ENCODE peak calls at places on chromosome 18, in seven cellular contexts. N is transverse colon; P is coronary artery; F is NCI-H1436; H is CD8-positive, alpha-beta memory T cell; Y is HS-5; L is NCI-H1417. R is an unnamed sample.

GRCh38 chr18:69480460-69480859 is 79.8 kb downstream of the DOK6 start:
- DNase-seq in Y (no peak), L (no peak), N (no peak), F (no peak), H (no peak), P (no peak), R (no peak)

GRCh38 chr18:78730564-78731422 is 248.8 kb upstream of the SALL3 start:
- DNase-seq in N (no peak), F (no peak), H (no peak), P (peak; percentile 33), Y (no peak), L (no peak), R (no peak)

GRCh38 chr18:21109936-21110666 is 1.5 kb downstream of the ROCK1 start:
- DNase-seq in L (no peak), Y (no peak), N (no peak), F (no peak), H (no peak), P (no peak), R (no peak)

GRCh38 chr18:79988079-79988924 is at the start of gene TXNL4A:
- DNase-seq in N (peak; percentile 88), F (peak; percentile 80), Y (peak; percentile 19), L (peak; percentile 82), H (peak; percentile 88), P (peak; percentile 88), R (peak; percentile 85)

GRCh38 chr18:78769502-78770113 is 210.0 kb upstream of the SALL3 start:
- DNase-seq in N (no peak), L (no peak), P (no peak), F (no peak), Y (no peak), H (no peak), R (no peak)

GRCh38 chr18:22848618-22849017 is 84.5 kb upstream of the RBBP8 start:
- DNase-seq in F (no peak), L (no peak), P (no peak), H (no peak), N (no peak), Y (peak; percentile 61), R (no peak)

GRCh38 chr18:49757513-49758262 is 55.6 kb downstream of the ACAA2 start:
- DNase-seq in Y (no peak), F (no peak), H (no peak), P (no peak), N (no peak), L (no peak), R (no peak)

GRCh38 chr18:72652990-72653593 is 109.0 kb upstream of the CBLN2 start:
- DNase-seq in P (no peak), N (peak; percentile 30), H (no peak), L (peak; percentile 3), F (peak; percentile 45), Y (no peak), R (no peak)

GRCh38 chr18:57075716-57076400 is 71.0 kb upstream of the BOD1L2 start:
- DNase-seq in H (no peak), Y (no peak), F (no peak), L (no peak), P (no peak), N (no peak), R (no peak)

GRCh38 chr18:23133860-23134779 is 1.2 kb upstream of the CABLES1 start:
- DNase-seq in H (no peak), Y (no peak), N (peak; percentile 69), L (peak; percentile 87), F (peak; percentile 81), P (no peak), R (no peak)

GRCh38 chr18:9838144-9838877 is 47.5 kb upstream of the TXNDC2 start:
- DNase-seq in N (no peak), Y (no peak), F (no peak), P (no peak), H (no peak), L (peak; percentile 40), R (no peak)

GRCh38 chr18:53544926-53545325 is 679.5 kb downstream of the MBD2 start:
- DNase-seq in P (no peak), L (peak; percentile 0), F (no peak), H (no peak), N (no peak), Y (no peak), R (no peak)

GRCh38 chr18:79961527-79962291 is 2.7 kb upstream of the HSBP1L1 start:
- DNase-seq in L (peak; percentile 4), Y (no peak), N (no peak), H (no peak), F (no peak), P (no peak), R (no peak)

GRCh38 chr18:3281456-3282400 is 19.8 kb downstream of the MYL12B start:
- DNase-seq in F (peak; percentile 70), H (no peak), P (no peak), N (no peak), L (peak; percentile 88), Y (peak; percentile 70), R (no peak)

GRCh38 chr18:78790511-78790910 is 189.1 kb upstream of the SALL3 start:
- DNase-seq in F (no peak), N (no peak), H (no peak), L (no peak), P (no peak), Y (no peak), R (no peak)

GRCh38 chr18:27652480-27653121 is 467.5 kb upstream of the CHST9 start:
- DNase-seq in Y (no peak), P (no peak), F (no peak), N (no peak), H (no peak), L (no peak), R (no peak)

GRCh38 chr18:12066910-12067511 is 26.6 kb upstream of the ANKRD62 start:
- DNase-seq in L (no peak), P (no peak), Y (no peak), H (no peak), F (no peak), N (no peak), R (no peak)

GRCh38 chr18:44876024-44876423 is 195.3 kb downstream of the SETBP1 start:
- DNase-seq in Y (no peak), F (no peak), L (no peak), H (no peak), N (no peak), P (no peak), R (no peak)

GRCh38 chr18:21916594-21916993 is 176.0 kb downstream of the MIB1 start:
- DNase-seq in Y (no peak), N (no peak), P (no peak), F (no peak), H (no peak), L (no peak), R (no peak)

GRCh38 chr18:33906046-33906445 is 318.7 kb downstream of the NOL4 start:
- DNase-seq in N (no peak), F (no peak), L (no peak), Y (no peak), P (no peak), H (no peak), R (no peak)

GRCh38 chr18:79642626-79643025 is 37.0 kb upstream of the CTDP1 start:
- DNase-seq in P (no peak), Y (no peak), L (no peak), H (no peak), N (no peak), F (no peak), R (no peak)

GRCh38 chr18:63161032-63161727 is 158.4 kb downstream of the BCL2 start:
- DNase-seq in Y (no peak), F (no peak), L (no peak), P (no peak), H (peak; percentile 74), N (no peak), R (no peak)

GRCh38 chr18:34493099-34493544 is 217.0 kb upstream of the DTNA start:
- DNase-seq in N (peak; percentile 40), F (peak; percentile 65), P (peak; percentile 87), H (no peak), L (peak; percentile 75), Y (peak; percentile 38), R (peak; percentile 76)

GRCh38 chr18:32093106-32093511 is 1.4 kb downstream of the RNF138 start:
- DNase-seq in L (peak; percentile 55), F (peak; percentile 8), H (peak; percentile 57), Y (no peak), P (peak; percentile 79), N (peak; percentile 61), R (peak; percentile 72)

GRCh38 chr18:22207022-22207758 is 37.8 kb downstream of the GATA6 start:
- DNase-seq in Y (no peak), F (no peak), P (no peak), N (no peak), H (no peak), L (no peak), R (no peak)

GRCh38 chr18:48412339-48412929 is 3.3 kb upstream of the ZBTB7C start:
- DNase-seq in P (no peak), N (peak; percentile 19), L (peak; percentile 25), Y (no peak), H (no peak), F (peak; percentile 23), R (no peak)

GRCh38 chr18:44599409-44599808 is 81.3 kb upstream of the SETBP1 start:
- DNase-seq in N (no peak), H (no peak), P (no peak), L (no peak), F (no peak), Y (no peak), R (no peak)

GRCh38 chr18:2223859-2224258 is 347.4 kb downstream of the METTL4 start:
- DNase-seq in L (peak; percentile 3), F (no peak), N (no peak), P (no peak), H (no peak), Y (no peak), R (no peak)

GRCh38 chr18:66632771-66633170 is 28.9 kb upstream of the CDH19 start:
- DNase-seq in Y (peak; percentile 18), N (no peak), L (no peak), P (no peak), H (no peak), F (no peak), R (no peak)

GRCh38 chr18:6236258-6236657 is 178.5 kb downstream of the L3MBTL4 start:
- DNase-seq in N (no peak), P (no peak), H (no peak), F (no peak), L (no peak), Y (no peak), R (no peak)

GRCh38 chr18:55179460-55180195 is 220.4 kb upstream of the CCDC68 start:
- DNase-seq in F (no peak), Y (no peak), P (no peak), H (no peak), N (no peak), L (no peak), R (no peak)

GRCh38 chr18:50203801-50204604 is 9.1 kb upstream of the MYO5B start:
- DNase-seq in F (peak; percentile 69), Y (no peak), L (peak; percentile 85), H (no peak), N (peak; percentile 60), P (no peak), R (no peak)

R was measured in type B pancreatic cell.